ENCODE peak calls at places on chromosomes 1 and 21, in seven cellular contexts. I, K, M, B, F, N and S are unnamed samples.

GRCh38 chr1:32031578-32032286 is 18.1 kb downstream of the KHDRBS1 start:
- DNase-seq in B (peak), F (no peak), N (no peak), I (no peak), K (no peak), M (no peak), S (no peak)

GRCh38 chr21:28818663-28819278 is 173.9 kb downstream of the LTN1 start:
- DNase-seq in F (no peak), M (no peak), N (no peak), I (no peak), B (no peak), K (no peak), S (no peak)

GRCh38 chr1:970973-971730 is 4.9 kb downstream of the PLEKHN1 start:
- DNase-seq in N (no peak), F (no peak), I (no peak), B (no peak), K (no peak), M (no peak), S (no peak)

GRCh38 chr1:2989976-2990375 is 31.3 kb upstream of the ACTRT2 start:
- DNase-seq in F (no peak), B (no peak), N (no peak), I (no peak), M (no peak), K (no peak), S (no peak)

GRCh38 chr1:170660281-170660713 is 3.6 kb upstream of the PRRX1 start:
- DNase-seq in F (peak), N (no peak), I (no peak), M (no peak), K (no peak), B (no peak), S (peak)

GRCh38 chr1:116850436-116850835 is 59.3 kb upstream of the PTGFRN start:
- DNase-seq in N (no peak), F (no peak), B (no peak), I (no peak), M (no peak), K (no peak), S (no peak)

GRCh38 chr1:228016653-228017355 is 10.0 kb downstream of the WNT3A start:
- DNase-seq in K (no peak), N (no peak), F (no peak), I (no peak), B (no peak), M (no peak), S (no peak)

GRCh38 chr1:212943393-212943710 is 7.0 kb upstream of the VASH2 start:
- DNase-seq in B (no peak), N (no peak), M (no peak), I (no peak), K (no peak), F (no peak), S (no peak)

GRCh38 chr21:34592120-34592561 is 22.8 kb downstream of the RCAN1 start:
- DNase-seq in N (no peak), F (no peak), I (no peak), M (no peak), B (peak), K (no peak), S (no peak)

GRCh38 chr1:62621907-62622306 is 24.6 kb downstream of the ANGPTL3 start:
- DNase-seq in M (no peak), F (no peak), I (no peak), B (peak), K (no peak), N (peak), S (no peak)

GRCh38 chr1:1763657-1764621 is 14.3 kb downstream of the NADK start:
- DNase-seq in F (no peak), K (no peak), M (no peak), B (no peak), I (no peak), N (no peak), S (no peak)

GRCh38 chr1:12125422-12126355 is 41.1 kb upstream of the TNFRSF1B start:
- DNase-seq in K (no peak), N (no peak), F (no peak), B (no peak), M (no peak), I (no peak), S (no peak)